ENCODE peak calls at places on chromosomes 5 and 9, in nine cellular contexts. F, I, J, X, M, C, N, L and S are unnamed samples.

GRCh38 chr9:21252727-21253547 is 13.1 kb upstream of the IFNA14 start:
- DNase-seq in F (no peak), I (peak; percentile 7), J (peak; percentile 50), X (peak; percentile 33), M (peak; percentile 65), C (no peak), N (peak; percentile 31), L (peak; percentile 55), S (peak; percentile 66)

GRCh38 chr9:34145165-34145564 is 18.7 kb upstream of the DCAF12 start:
- DNase-seq in F (no peak), I (peak; percentile 33), J (no peak), X (no peak), M (no peak), C (no peak), N (no peak), L (no peak), S (peak; percentile 27)

GRCh38 chr5:122099060-122099790 is 21.2 kb upstream of the LOX start:
- DNase-seq in F (no peak), I (peak; percentile 72), J (no peak), X (peak; percentile 73), M (no peak), C (no peak), N (peak; percentile 10), L (no peak), S (no peak)

GRCh38 chr5:74889523-74890105 is 23.4 kb upstream of the FAM169A start:
- DNase-seq in F (no peak), I (no peak), J (no peak), X (no peak), M (no peak), C (no peak), N (no peak), L (no peak), S (no peak)

GRCh38 chr5:118968925-118969375 is 19.4 kb downstream of the DTWD2 start:
- DNase-seq in F (no peak), I (no peak), J (no peak), X (peak; percentile 29), M (no peak), C (no peak), N (no peak), L (no peak), S (no peak)

GRCh38 chr5:153752890-153753289 is 262.4 kb downstream of the GRIA1 start:
- DNase-seq in F (no peak), I (peak; percentile 32), J (no peak), X (no peak), M (no peak), C (no peak), N (no peak), L (no peak), S (no peak)

GRCh38 chr5:10637944-10638343 is 74.1 kb downstream of the ANKRD33B start:
- DNase-seq in F (no peak), I (no peak), J (no peak), X (no peak), M (no peak), C (no peak), N (no peak), L (no peak), S (peak; percentile 30)

GRCh38 chr5:146667633-146668032 is 151.6 kb upstream of the GPR151 start:
- DNase-seq in F (no peak), I (peak; percentile 81), J (peak; percentile 14), X (peak; percentile 31), M (no peak), C (no peak), N (no peak), L (no peak), S (no peak)

GRCh38 chr5:78540335-78541057 is 108.1 kb downstream of the LHFPL2 start:
- DNase-seq in F (no peak), I (no peak), J (no peak), X (no peak), M (peak; percentile 49), C (no peak), N (no peak), L (no peak), S (no peak)

GRCh38 chr9:72150172-72150571 is 932 bp downstream of the GDA start:
- DNase-seq in F (no peak), I (no peak), J (no peak), X (no peak), M (no peak), C (no peak), N (no peak), L (no peak), S (no peak)

GRCh38 chr5:132779961-132780360 is 2.9 kb upstream of the SEPTIN8 start:
- DNase-seq in F (no peak), I (no peak), J (no peak), X (no peak), M (no peak), C (no peak), N (no peak), L (no peak), S (no peak)

GRCh38 chr9:98298476-98298875 is 43.0 kb upstream of the TBC1D2 start:
- DNase-seq in F (no peak), I (no peak), J (no peak), X (no peak), M (no peak), C (no peak), N (no peak), L (no peak), S (no peak)

GRCh38 chr5:157865844-157866243 is 6.9 kb upstream of the CLINT1 start:
- DNase-seq in F (no peak), I (peak; percentile 87), J (no peak), X (no peak), M (no peak), C (no peak), N (no peak), L (no peak), S (no peak)

GRCh38 chr9:128634651-128635262 is 21.9 kb downstream of the DYNC2I2 start:
- DNase-seq in F (no peak), I (no peak), J (no peak), X (no peak), M (no peak), C (no peak), N (no peak), L (peak; percentile 81), S (no peak)

GRCh38 chr5:16673241-16673998 is 56.6 kb upstream of the RETREG1 start:
- DNase-seq in F (no peak), I (no peak), J (no peak), X (no peak), M (no peak), C (no peak), N (no peak), L (no peak), S (no peak)

GRCh38 chr5:107265268-107265667 is 405.5 kb downstream of the EFNA5 start:
- DNase-seq in F (no peak), I (no peak), J (no peak), X (no peak), M (no peak), C (no peak), N (no peak), L (no peak), S (no peak)

GRCh38 chr5:55934720-55935119 is 60.0 kb downstream of the IL6ST start:
- DNase-seq in F (no peak), I (no peak), J (no peak), X (no peak), M (no peak), C (no peak), N (no peak), L (no peak), S (no peak)

GRCh38 chr9:37468620-37469019 is 3.4 kb upstream of the ZBTB5 start:
- DNase-seq in F (no peak), I (no peak), J (peak; percentile 39), X (no peak), M (no peak), C (no peak), N (no peak), L (no peak), S (peak; percentile 45)

GRCh38 chr9:77731930-77732329 is 83.8 kb upstream of the GNA14 start:
- DNase-seq in F (no peak), I (peak; percentile 54), J (no peak), X (no peak), M (no peak), C (no peak), N (no peak), L (no peak), S (no peak)

GRCh38 chr9:38318755-38319495 is 73.6 kb upstream of the ALDH1B1 start:
- DNase-seq in F (no peak), I (peak; percentile 18), J (no peak), X (peak; percentile 43), M (no peak), C (peak; percentile 12), N (no peak), L (no peak), S (no peak)

GRCh38 chr5:38853753-38854470 is 8.1 kb downstream of the OSMR start:
- DNase-seq in F (no peak), I (peak; percentile 95), J (peak; percentile 50), X (peak; percentile 81), M (no peak), C (no peak), N (no peak), L (no peak), S (peak; percentile 10)

GRCh38 chr5:150398432-150399157 is 14.1 kb downstream of the CD74 start:
- DNase-seq in F (no peak), I (no peak), J (no peak), X (no peak), M (no peak), C (no peak), N (peak; percentile 59), L (no peak), S (peak; percentile 67)

GRCh38 chr5:40447438-40447837 is 232.3 kb upstream of the PTGER4 start:
- DNase-seq in F (no peak), I (peak; percentile 80), J (no peak), X (peak; percentile 33), M (no peak), C (no peak), N (no peak), L (no peak), S (no peak)

GRCh38 chr5:78060421-78060820 is 234.1 kb downstream of the AP3B1 start:
- DNase-seq in F (no peak), I (peak; percentile 42), J (no peak), X (peak; percentile 19), M (no peak), C (no peak), N (no peak), L (no peak), S (no peak)

GRCh38 chr5:175321927-175322532 is 122.0 kb downstream of the DRD1 start:
- DNase-seq in F (no peak), I (no peak), J (peak; percentile 67), X (peak; percentile 35), M (peak; percentile 93), C (no peak), N (peak; percentile 83), L (no peak), S (peak; percentile 95)

GRCh38 chr9:96218821-96219614 is 83.0 kb downstream of the HSD17B3 start:
- DNase-seq in F (no peak), I (no peak), J (no peak), X (no peak), M (no peak), C (no peak), N (peak; percentile 38), L (peak; percentile 78), S (peak; percentile 27)

GRCh38 chr5:147898875-147899401 is 7.4 kb downstream of the C5orf46 start:
- DNase-seq in F (no peak), I (no peak), J (peak; percentile 64), X (no peak), M (no peak), C (no peak), N (no peak), L (no peak), S (no peak)

GRCh38 chr9:7967093-7967827 is 167.7 kb upstream of the DMAC1 start:
- DNase-seq in F (no peak), I (no peak), J (no peak), X (no peak), M (no peak), C (no peak), N (no peak), L (no peak), S (no peak)